ENCODE peak calls at places on chromosomes 4 and X, in four cellular contexts. Z is lung, S is body of pancreas, I is WERI-Rb-1. Q is an unnamed sample. For H3K27me3, the result is how much of the 10 kb centered on the place peaks cover.

GRCh38 chr4:180669637-180670036 is 1573.6 kb upstream of the TENM3 start:
- DNase-seq in Z (no peak), I (no peak), S (no peak), Q (peak)

GRCh38 chrX:77910108-77910840 is at the start of gene ATP7A:
- DNase-seq in S (peak), I (peak), Z (peak), Q (peak)

GRCh38 chr4:15479089-15479912 is 9.6 kb downstream of the CC2D2A start:
- DNase-seq in I (peak), Z (peak), S (peak), Q (peak)

GRCh38 chr4:6916587-6917444 is 7.2 kb downstream of the TBC1D14 start:
- DNase-seq in Z (peak), S (no peak), I (peak), Q (peak)

GRCh38 chr4:80255374-80256095 is 10.9 kb upstream of the FGF5 start:
- DNase-seq in I (no peak), S (no peak), Z (no peak), Q (no peak)

GRCh38 chrX:2498781-2499302 is 1.9 kb downstream of the DHRSX start:
- DNase-seq in S (peak), Z (no peak), I (peak), Q (peak)

GRCh38 chr4:150302553-150302952 is 224.3 kb downstream of the DCLK2 start:
- DNase-seq in Z (no peak), I (no peak), S (no peak), Q (peak)

GRCh38 chr4:186900980-186901379 is 177.3 kb upstream of the FAT1 start:
- DNase-seq in I (no peak), Z (no peak), S (no peak), Q (no peak)

GRCh38 chr4:169341490-169341889 is 70.7 kb upstream of the SH3RF1 start:
- DNase-seq in Z (no peak), I (no peak), S (peak), Q (no peak)

GRCh38 chr4:83109480-83110221 is 4.9 kb downstream of the PLAC8 start:
- DNase-seq in S (peak), I (peak), Z (no peak), Q (peak)

GRCh38 chr4:174550541-174550940 is 28.3 kb upstream of the HPGD start:
- DNase-seq in Z (no peak), I (no peak), S (no peak), Q (no peak)

GRCh38 chr4:1266881-1267763 is 18.2 kb upstream of the CTBP1 start:
- DNase-seq in S (no peak), Z (no peak), I (no peak), Q (no peak)

GRCh38 chr4:1984406-1985191 is 24.2 kb downstream of the NELFA start:
- DNase-seq in Z (no peak), I (no peak), S (no peak), Q (no peak)

GRCh38 chr4:187562345-187562744 is 433.2 kb upstream of the ZFP42 start:
- DNase-seq in S (no peak), Z (no peak), I (no peak), Q (no peak)

GRCh38 chr4:37561803-37562207 is 124.4 kb downstream of the RELL1 start:
- DNase-seq in Z (no peak), I (no peak), S (no peak), Q (peak)

GRCh38 chrX:136747003-136747986 is 33.4 kb downstream of the ARHGEF6 start:
- DNase-seq in S (no peak), Z (no peak), I (no peak), Q (no peak)

GRCh38 chrX:140866446-140866845 is 135.9 kb upstream of the SPANXB1 start:
- DNase-seq in Z (no peak), S (no peak), I (no peak), Q (no peak)

GRCh38 chr4:176205299-176205698 is 9.9 kb upstream of the SPATA4 start:
- DNase-seq in I (no peak), S (no peak), Z (no peak), Q (no peak)

GRCh38 chrX:17719651-17720050 is 17.6 kb upstream of the SCML1 start:
- DNase-seq in I (no peak), S (no peak), Z (no peak), Q (no peak)

GRCh38 chr4:128512161-128512560 is 224.5 kb upstream of the PGRMC2 start:
- DNase-seq in S (no peak), I (no peak), Z (no peak), Q (no peak)

GRCh38 chrX:3713937-3714434 is 537 bp upstream of the PRKX start:
- DNase-seq in Z (no peak), I (no peak), S (peak), Q (peak)

GRCh38 chrX:101029665-101030064 is 22.2 kb downstream of the TRMT2B start:
- DNase-seq in S (no peak), I (no peak), Z (no peak), Q (no peak)

GRCh38 chrX:16718824-16719333 is 533 bp upstream of the SYAP1 start:
- DNase-seq in S (no peak), Z (no peak), I (no peak), Q (no peak)

GRCh38 chr4:37882665-37883296 is 8.1 kb upstream of the TBC1D1 start:
- DNase-seq in Z (no peak), S (no peak), I (no peak), Q (no peak)

GRCh38 chr4:171812377-171813194 is 618 bp upstream of the GALNTL6 start:
- DNase-seq in I (peak), Z (no peak), S (no peak), Q (peak)

GRCh38 chrX:111561851-111562250 is 50.4 kb downstream of the SERTM2 start:
- DNase-seq in I (no peak), S (no peak), Z (no peak), Q (no peak)

GRCh38 chr4:158157412-158157811 is 15.4 kb downstream of the GASK1B start:
- DNase-seq in Z (no peak), I (no peak), S (no peak), Q (no peak)

GRCh38 chrX:43882294-43882681 is at the start of gene MAOB:
- DNase-seq in S (peak), Z (no peak), I (peak), Q (peak)

GRCh38 chr4:76420901-76421581 is at the start of gene CCDC158:
- DNase-seq in S (peak), Z (no peak), I (peak), Q (no peak)

GRCh38 chr4:127525585-127525984 is 107.2 kb upstream of the INTU start:
- DNase-seq in S (no peak), Z (no peak), I (no peak), Q (no peak)

GRCh38 chr4:2416564-2417195 is 1.8 kb downstream of the ZFYVE28 start:
- DNase-seq in S (no peak), Z (no peak), I (peak), Q (no peak)

GRCh38 chrX:51459125-51459524 is 37.3 kb downstream of the NUDT11 start:
- DNase-seq in Z (no peak), I (peak), S (peak), Q (peak)

GRCh38 chrX:119475389-119476101 is 7.3 kb downstream of the SLC25A5 start:
- DNase-seq in I (no peak), S (no peak), Z (no peak), Q (no peak)

GRCh38 chr4:23788027-23788426 is 101.8 kb downstream of the PPARGC1A start:
- DNase-seq in S (no peak), Z (no peak), I (no peak), Q (no peak)

GRCh38 chrX:16212024-16212423 is 44.7 kb downstream of the MAGEB17 start:
- DNase-seq in I (no peak), S (peak), Z (no peak), Q (no peak)

GRCh38 chr4:166043801-166044200 is 170.8 kb downstream of the TLL1 start:
- DNase-seq in S (no peak), Z (no peak), I (no peak), Q (no peak)

GRCh38 chr4:15188581-15189539 is 186.6 kb downstream of the CPEB2 start:
- DNase-seq in I (no peak), S (no peak), Z (no peak), Q (no peak)

GRCh38 chr4:2417765-2418651 is at the start of gene ZFYVE28:
- DNase-seq in I (peak), S (no peak), Z (no peak), Q (no peak)

GRCh38 chr4:28976369-28976768 is 1743.8 kb upstream of the PCDH7 start:
- DNase-seq in Z (no peak), I (no peak), S (no peak), Q (no peak)

GRCh38 chr4:28973591-28974350 is 1746.4 kb upstream of the PCDH7 start:
- DNase-seq in Z (no peak), S (no peak), I (no peak), Q (peak)
- H3K27me3 ChIP-seq in Z (under half), S (under half), I (under half), Q (under half)

DNA sequence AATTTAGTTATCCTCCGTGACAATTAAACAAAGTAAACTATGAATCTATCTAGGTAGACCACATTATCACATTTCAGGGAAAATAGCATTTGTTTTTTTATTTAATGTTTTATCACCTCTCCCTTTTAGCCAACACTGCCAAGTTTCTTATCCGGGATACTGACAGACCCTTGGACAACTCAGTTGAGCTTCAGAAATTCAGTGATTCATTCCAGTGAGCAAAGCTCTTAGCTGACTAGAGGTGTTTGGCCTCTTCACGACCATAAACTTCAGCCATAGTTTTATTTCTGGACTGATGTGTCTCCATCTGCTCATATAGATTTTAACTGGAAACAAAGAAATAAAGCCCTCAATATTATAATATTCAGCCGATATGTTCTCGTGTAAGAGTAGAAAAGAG is 15.2 kb downstream of the SLITRK2 start:
- DNase-seq in I (no peak), S (no peak), Z (no peak), Q (no peak)
- H3K27me3 ChIP-seq in I (under half), S (under half), Z (under half), Q (under half)

GRCh38 chr4:110624904-110625494 is 2.1 kb upstream of the PITX2 start:
- DNase-seq in S (no peak), Z (no peak), I (no peak), Q (no peak)
- H3K27me3 ChIP-seq in S (half or more), Z (under half), I (half or more), Q (under half)

GRCh38 chr4:41878170-41878941 is 56.9 kb upstream of the TMEM33 start:
- DNase-seq in I (no peak), Z (no peak), S (no peak), Q (no peak)
- H3K27me3 ChIP-seq in I (under half), Z (under half), S (under half), Q (half or more)

DNA sequence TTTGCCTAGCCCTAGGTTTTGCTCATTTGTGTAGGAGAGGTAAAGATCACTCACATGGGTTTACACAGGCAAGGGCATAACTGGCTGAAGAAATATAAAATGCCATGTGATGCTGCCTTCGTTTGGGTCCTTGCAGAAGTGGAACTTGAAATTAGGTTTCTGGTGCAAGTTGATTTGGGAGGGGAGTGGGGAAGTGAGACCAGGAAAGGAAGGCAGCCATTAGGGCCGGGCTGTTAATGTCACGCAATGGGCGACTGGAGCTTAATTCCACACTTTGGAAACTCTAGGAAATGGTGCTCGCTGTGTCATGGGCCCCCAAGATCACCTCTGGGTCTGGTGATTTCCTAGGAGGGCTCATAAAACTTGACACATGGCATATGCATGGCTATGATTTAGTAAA is 14.5 kb downstream of the CLCN4 start:
- DNase-seq in Z (no peak), S (no peak), I (no peak), Q (no peak)
- H3K27me3 ChIP-seq in Z (under half), S (under half), I (under half), Q (under half)

GRCh38 chrX:114582264-114582632 is 1.6 kb upstream of the HTR2C start:
- DNase-seq in S (no peak), I (no peak), Z (no peak), Q (no peak)

GRCh38 chrX:114582698-114583395 is 1.0 kb upstream of the HTR2C start:
- DNase-seq in Z (no peak), I (no peak), S (no peak), Q (no peak)

GRCh38 chrX:114584434-114584943 is 603 bp downstream of the HTR2C start:
- DNase-seq in I (no peak), Z (no peak), S (no peak), Q (peak)

GRCh38 chrX:114583646-114584433 is at the start of gene HTR2C:
- DNase-seq in I (no peak), S (no peak), Z (no peak), Q (no peak)

GRCh38 chrX:114584983-114585842 is 1.3 kb downstream of the HTR2C start:
- DNase-seq in I (no peak), S (no peak), Z (no peak), Q (no peak)
- H3K27me3 ChIP-seq in I (half or more), S (under half), Z (under half), Q (half or more)

GRCh38 chr4:64895031-64895430 is 485.8 kb upstream of the TECRL start:
- DNase-seq in I (no peak), S (no peak), Z (no peak), Q (no peak)
- H3K27me3 ChIP-seq in I (under half), S (under half), Z (under half), Q (under half)

DNA sequence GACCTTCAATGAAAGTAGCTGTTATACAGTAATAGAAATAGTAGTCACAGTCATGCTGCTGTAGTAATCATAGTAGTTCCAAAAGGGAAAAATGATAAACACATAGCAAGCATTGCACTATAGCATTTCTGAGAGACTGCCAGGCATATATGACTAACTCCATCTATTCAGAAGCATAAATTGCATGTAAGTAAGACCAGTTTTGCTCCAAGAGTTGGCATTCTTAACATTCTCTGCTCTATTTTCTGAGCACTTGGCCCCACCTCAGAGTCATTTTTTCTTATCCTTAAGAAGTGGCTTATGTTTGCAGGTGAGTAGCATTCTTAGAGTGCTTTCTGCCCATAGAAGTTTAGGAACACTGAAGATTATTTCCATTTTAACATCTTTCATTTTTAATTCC is 490.3 kb upstream of the TECRL start:
- DNase-seq in I (no peak), Z (no peak), S (no peak), Q (no peak)
- H3K27me3 ChIP-seq in I (under half), Z (under half), S (under half), Q (under half)

GRCh38 chr4:8516996-8517550 is 63.1 kb upstream of the GPR78 start:
- DNase-seq in S (no peak), Z (no peak), I (no peak), Q (no peak)

GRCh38 chr4:8514391-8514790 is 65.8 kb upstream of the GPR78 start:
- DNase-seq in I (no peak), S (no peak), Z (no peak), Q (no peak)

GRCh38 chr4:8515316-8516060 is 64.7 kb upstream of the GPR78 start:
- DNase-seq in I (no peak), Z (no peak), S (no peak), Q (no peak)

GRCh38 chr4:8517946-8518345 is 62.2 kb upstream of the GPR78 start:
- DNase-seq in Z (no peak), S (no peak), I (no peak), Q (no peak)

GRCh38 chr4:8516061-8516573 is 64.1 kb upstream of the GPR78 start:
- DNase-seq in Z (no peak), I (no peak), S (no peak), Q (no peak)
- H3K27me3 ChIP-seq in Z (under half), I (under half), S (under half), Q (under half)

Q was measured in hepatocyte.